ENCODE peak calls at places on chromosome 17, in four cellular contexts. V is adrenal gland, I is IMR-90, F is A549. E is an unnamed sample.

GRCh38 chr17:69431835-69432234 is 17.3 kb downstream of the MAP2K6 start:
- DNase-seq in F (no peak), I (no peak), V (no peak), E (no peak)

GRCh38 chr17:8861482-8862181 is 5.8 kb downstream of the PIK3R6 start:
- DNase-seq in I (no peak), V (no peak), F (no peak), E (no peak)

GRCh38 chr17:35315283-35315682 is 58.1 kb downstream of the SLFN11 start:
- DNase-seq in I (peak; percentile 85), F (no peak), V (peak; percentile 16), E (no peak)

GRCh38 chr17:36506831-36507230 is 20.4 kb downstream of the ZNHIT3 start:
- DNase-seq in F (no peak), V (no peak), I (no peak), E (no peak)

GRCh38 chr17:9935408-9935807 is 30.3 kb upstream of the RCVRN start:
- DNase-seq in F (no peak), I (no peak), V (no peak), E (no peak)

GRCh38 chr17:56099649-56100048 is 53.6 kb upstream of the ANKFN1 start:
- DNase-seq in V (no peak), I (peak; percentile 8), F (no peak), E (no peak)

GRCh38 chr17:40937384-40937819 is at the start of gene KRT23:
- DNase-seq in F (no peak), V (no peak), I (no peak), E (no peak)

GRCh38 chr17:62648247-62648953 is 20.9 kb downstream of the MRC2 start:
- DNase-seq in I (peak; percentile 29), F (no peak), V (no peak), E (no peak)

GRCh38 chr17:37608369-37609169 is 649 bp downstream of the SYNRG start:
- DNase-seq in F (peak; percentile 61), I (peak; percentile 48), V (no peak), E (no peak)

GRCh38 chr17:17538417-17539391 is 42.5 kb upstream of the RASD1 start:
- DNase-seq in F (peak; percentile 82), I (peak; percentile 6), V (no peak), E (no peak)

GRCh38 chr17:67165201-67165600 is 79.8 kb downstream of the HELZ start:
- DNase-seq in F (no peak), V (peak; percentile 41), I (no peak), E (no peak)

GRCh38 chr17:68973098-68973929 is 18.1 kb upstream of the ABCA8 start:
- DNase-seq in V (no peak), F (no peak), I (no peak), E (no peak)

GRCh38 chr17:81527591-81528383 is at the start of gene FSCN2:
- DNase-seq in V (no peak), I (no peak), F (no peak), E (peak; percentile 92)

GRCh38 chr17:9299695-9300094 is 275.9 kb downstream of the STX8 start:
- DNase-seq in V (no peak), F (no peak), I (no peak), E (no peak)

GRCh38 chr17:71237903-71238538 is 882.8 kb upstream of the SOX9 start:
- DNase-seq in I (peak; percentile 53), F (peak; percentile 6), V (no peak), E (no peak)

GRCh38 chr17:44348234-44348987 is 3.3 kb downstream of the GRN start:
- DNase-seq in V (no peak), F (no peak), I (peak; percentile 57), E (no peak)

GRCh38 chr17:41486809-41487530 is 2.7 kb downstream of the KRT36 start:
- DNase-seq in V (no peak), I (no peak), F (no peak), E (no peak)

GRCh38 chr17:17121162-17121561 is 78.9 kb downstream of the MPRIP start:
- DNase-seq in F (no peak), V (no peak), I (no peak), E (no peak)

GRCh38 chr17:9926150-9926804 is 21.2 kb upstream of the RCVRN start:
- DNase-seq in V (no peak), I (no peak), F (no peak), E (no peak)

GRCh38 chr17:5110816-5111215 is 862 bp downstream of the ZNF232 start:
- DNase-seq in F (no peak), V (no peak), I (no peak), E (no peak)

GRCh38 chr17:58172369-58173071 is 5.7 kb downstream of the OR4D2 start:
- DNase-seq in V (no peak), I (peak; percentile 4), F (peak; percentile 68), E (no peak)

GRCh38 chr17:66423436-66423922 is 121.1 kb downstream of the PRKCA start:
- DNase-seq in I (no peak), V (no peak), F (no peak), E (no peak)

GRCh38 chr17:40015005-40015997 is at the start of gene CSF3:
- DNase-seq in I (no peak), V (peak; percentile 22), F (no peak), E (no peak)

GRCh38 chr17:59641799-59642484 is 22.2 kb downstream of the CLTC start:
- DNase-seq in F (no peak), I (no peak), V (no peak), E (no peak)

GRCh38 chr17:36705651-36706436 is 104.5 kb downstream of the MRM1 start:
- DNase-seq in I (peak; percentile 4), V (peak; percentile 22), F (peak; percentile 89), E (peak; percentile 34)

GRCh38 chr17:58283674-58284612 is 3.2 kb upstream of the MPO start:
- DNase-seq in V (no peak), I (no peak), F (no peak), E (no peak)

GRCh38 chr17:4715071-4715749 is 4.8 kb downstream of the ARRB2 start:
- DNase-seq in V (no peak), F (no peak), I (no peak), E (no peak)

DNA sequence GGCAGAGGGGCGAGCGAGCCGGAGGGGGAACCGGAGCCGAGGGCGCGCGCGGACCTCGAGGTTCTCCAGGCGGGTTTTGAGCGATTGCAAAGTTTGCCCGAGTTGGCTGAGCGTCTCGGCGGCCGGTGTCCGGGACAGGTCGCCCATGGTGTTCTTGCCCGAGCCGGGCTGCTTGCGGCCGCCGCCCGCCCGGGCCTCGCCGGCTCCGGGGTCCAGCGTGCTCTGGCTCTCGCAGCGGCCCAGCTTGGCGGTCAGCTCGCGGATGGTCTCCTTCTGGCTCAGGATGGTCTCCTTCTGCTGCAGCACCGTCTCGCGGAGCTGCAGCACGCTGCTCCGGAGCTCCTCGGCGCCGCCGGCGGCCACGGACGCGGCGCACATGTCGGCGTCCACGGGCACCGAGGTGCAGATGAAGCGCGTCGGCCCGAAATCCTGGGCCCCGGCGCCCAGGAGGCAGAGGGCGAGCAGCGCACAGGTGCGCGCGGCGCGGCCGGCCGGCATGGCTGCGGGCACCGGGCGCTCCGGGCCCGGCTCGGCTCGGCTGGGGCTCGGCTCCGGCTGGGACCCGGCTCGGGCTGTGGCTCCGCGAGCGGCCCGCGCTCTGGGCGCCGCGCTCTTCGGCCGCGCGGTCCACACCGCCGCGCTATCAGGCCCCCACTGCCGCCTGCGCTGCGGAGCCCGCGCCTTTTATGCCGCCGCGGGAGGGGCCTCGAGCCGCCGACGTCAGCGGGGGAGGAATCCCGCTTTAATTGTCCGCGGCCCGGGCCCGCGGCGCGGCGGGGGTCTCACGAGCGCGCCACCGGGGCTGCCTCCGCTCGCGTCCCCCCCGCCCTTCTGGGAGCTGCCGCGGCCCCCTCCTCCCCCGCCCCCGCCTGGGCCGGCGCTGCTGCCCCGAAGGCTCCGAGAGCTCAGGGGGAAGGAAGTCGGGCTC is at the start of gene NPTX1:
- DNase-seq in I (no peak), F (no peak), V (no peak), E (no peak)
- TF ChIP-seq POLR2A in I (peak; percentile 63), F (peak; percentile 88), V (peak; percentile 16), E (no peak)

GRCh38 chr17:1762906-1763829 is 1.3 kb downstream of the SERPINF1 start:
- DNase-seq in F (no peak), V (no peak), I (peak; percentile 74), E (no peak)
- TF ChIP-seq POLR2A in F (no peak), V (no peak), I (no peak), E (no peak)

GRCh38 chr17:46770439-46770817 is 48.1 kb downstream of the WNT3 start:
- DNase-seq in V (no peak), I (no peak), F (no peak), E (no peak)

GRCh38 chr17:46769531-46770438 is 48.7 kb downstream of the WNT3 start:
- DNase-seq in V (peak; percentile 17), F (no peak), I (no peak), E (no peak)

GRCh38 chr17:46766493-46767491 is 51.7 kb downstream of the WNT3 start:
- DNase-seq in V (no peak), I (no peak), F (no peak), E (no peak)

GRCh38 chr17:46770818-46771600 is 47.5 kb downstream of the WNT3 start:
- DNase-seq in F (peak; percentile 62), V (peak; percentile 40), I (peak; percentile 23), E (peak; percentile 46)

GRCh38 chr17:46768540-46768870 is 50.0 kb downstream of the WNT3 start:
- DNase-seq in F (no peak), I (no peak), V (no peak), E (no peak)
- TF ChIP-seq POLR2A in F (no peak), I (no peak), V (no peak), E (no peak)

GRCh38 chr17:75875940-75876189 is 2.5 kb downstream of the TRIM47 start:
- DNase-seq in V (no peak), I (no peak), F (no peak), E (no peak)

GRCh38 chr17:75877752-75878173 is 618 bp downstream of the TRIM47 start:
- DNase-seq in F (no peak), V (peak; percentile 73), I (peak; percentile 71), E (peak; percentile 73)

GRCh38 chr17:75876938-75877751 is 1.2 kb downstream of the TRIM47 start:
- DNase-seq in I (peak; percentile 97), F (peak; percentile 85), V (peak; percentile 97), E (peak; percentile 91)

GRCh38 chr17:75876190-75876937 is 2.0 kb downstream of the TRIM47 start:
- DNase-seq in I (no peak), F (peak; percentile 74), V (peak; percentile 92), E (peak; percentile 89)

DNA sequence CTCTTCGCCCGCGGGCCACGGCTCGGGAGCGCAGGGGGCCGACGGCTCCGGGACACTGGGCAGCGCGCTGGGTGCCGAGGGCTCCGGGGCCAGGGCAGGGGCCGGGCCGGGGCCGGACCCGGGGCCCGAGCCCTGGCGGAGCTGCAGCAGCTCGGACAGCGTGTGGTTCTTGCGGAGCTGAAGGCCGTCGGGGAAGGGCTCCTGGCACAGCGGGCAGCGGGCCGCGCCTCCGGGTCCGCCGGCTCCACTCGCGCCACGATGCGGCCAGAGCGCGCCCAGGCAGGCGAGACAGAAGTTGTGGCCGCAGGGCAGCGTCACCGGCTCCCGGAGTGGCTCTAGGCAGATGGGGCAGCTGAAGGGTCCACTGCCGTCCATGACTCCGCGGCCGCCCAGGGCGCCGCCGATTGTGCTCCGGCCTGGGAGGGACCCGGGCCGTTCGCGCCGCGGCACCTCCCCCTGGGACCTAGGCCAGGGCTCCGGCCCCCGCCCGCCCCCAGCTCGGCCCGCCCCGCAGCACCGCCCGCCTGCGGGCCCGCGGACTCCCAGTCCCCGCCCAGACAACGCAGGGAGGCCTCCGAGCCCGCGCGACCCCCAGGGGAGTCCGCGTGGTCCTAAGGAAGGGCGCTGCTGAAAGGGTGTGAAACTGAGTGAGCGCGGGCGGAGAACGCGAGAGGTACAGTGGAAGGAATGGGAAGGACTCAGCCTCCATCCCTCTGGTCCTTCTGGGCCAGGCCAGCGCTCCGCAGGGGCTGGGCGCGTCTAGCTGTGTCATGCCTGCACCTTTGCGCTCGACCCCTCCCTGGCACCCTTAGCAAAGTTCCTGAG is at the start of gene TRIM47:
- DNase-seq in F (peak; percentile 75), V (peak; percentile 63), I (peak; percentile 49), E (peak; percentile 56)
- TF ChIP-seq POLR2A in F (peak; percentile 74), V (peak; percentile 23), I (no peak), E (peak; percentile 39)

GRCh38 chr17:7575959-7576358 is 3.5 kb upstream of the CD68 start:
- DNase-seq in I (no peak), V (no peak), F (no peak), E (no peak)
- TF ChIP-seq POLR2A in I (no peak), V (no peak), F (no peak), E (no peak)